ENCODE peak calls at places on chromosome 6, in seven cellular contexts. H, X, K, B, V, L and J are unnamed samples.

GRCh38 chr6:136113736-136114173 is 136.4 kb downstream of the MTFR2 start:
- DNase-seq in H (peak), X (peak), K (no peak), B (peak), V (no peak), L (peak), J (peak)

GRCh38 chr6:137751768-137752560 is 115.1 kb upstream of the TNFAIP3 start:
- DNase-seq in H (no peak), X (no peak), K (no peak), B (no peak), V (no peak), L (no peak), J (no peak)

GRCh38 chr6:150016324-150017185 is 8.8 kb downstream of the RAET1L start:
- DNase-seq in H (peak), X (peak), K (no peak), B (peak), V (peak), L (peak), J (peak)

GRCh38 chr6:25774120-25774730 is 19.7 kb downstream of the SLC17A4 start:
- DNase-seq in H (no peak), X (no peak), K (no peak), B (no peak), V (no peak), L (no peak), J (no peak)

GRCh38 chr6:146997062-146997461 is 207.2 kb upstream of the STXBP5 start:
- DNase-seq in H (no peak), X (peak), K (no peak), B (peak), V (no peak), L (peak), J (no peak)

GRCh38 chr6:151026021-151026663 is 160.6 kb downstream of the MTHFD1L start:
- DNase-seq in H (no peak), X (no peak), K (no peak), B (no peak), V (no peak), L (no peak), J (no peak)

GRCh38 chr6:121504227-121504626 is 68.8 kb downstream of the GJA1 start:
- DNase-seq in H (peak), X (peak), K (no peak), B (peak), V (no peak), L (peak), J (no peak)

GRCh38 chr6:41531591-41532582 is 14.3 kb upstream of the FOXP4 start:
- DNase-seq in H (peak), X (no peak), K (no peak), B (peak), V (peak), L (no peak), J (peak)

GRCh38 chr6:40996591-40997247 is 42.3 kb downstream of the UNC5CL start:
- DNase-seq in H (peak), X (no peak), K (no peak), B (peak), V (no peak), L (no peak), J (no peak)

GRCh38 chr6:5723905-5724691 is 282.6 kb downstream of the NRN1 start:
- DNase-seq in H (no peak), X (no peak), K (no peak), B (no peak), V (no peak), L (no peak), J (no peak)

GRCh38 chr6:170114187-170114945 is 176.5 kb downstream of the DLL1 start:
- DNase-seq in H (no peak), X (no peak), K (no peak), B (no peak), V (no peak), L (no peak), J (no peak)

GRCh38 chr6:147699637-147700036 is 191.1 kb downstream of the SAMD5 start:
- DNase-seq in H (peak), X (no peak), K (no peak), B (peak), V (no peak), L (no peak), J (peak)

GRCh38 chr6:43950206-43950605 is 177.0 kb downstream of the MRPL14 start:
- DNase-seq in H (no peak), X (no peak), K (no peak), B (no peak), V (no peak), L (no peak), J (no peak)

GRCh38 chr6:38974389-38975133 is 74.0 kb upstream of the GLP1R start:
- DNase-seq in H (no peak), X (no peak), K (no peak), B (peak), V (no peak), L (no peak), J (peak)

GRCh38 chr6:39885691-39886090 is 48.6 kb downstream of the MOCS1 start:
- DNase-seq in H (no peak), X (no peak), K (no peak), B (no peak), V (no peak), L (no peak), J (no peak)

GRCh38 chr6:126529605-126530004 is 189.7 kb downstream of the CENPW start:
- DNase-seq in H (no peak), X (no peak), K (no peak), B (no peak), V (no peak), L (no peak), J (no peak)

GRCh38 chr6:158047120-158047518 is 65.5 kb downstream of the SYNJ2 start:
- DNase-seq in H (no peak), X (no peak), K (no peak), B (no peak), V (peak), L (no peak), J (no peak)

GRCh38 chr6:10947966-10948365 is 61.1 kb downstream of the SYCP2L start:
- DNase-seq in H (no peak), X (no peak), K (no peak), B (no peak), V (no peak), L (no peak), J (no peak)

GRCh38 chr6:138107752-138108592 is 753 bp upstream of the PERP start:
- DNase-seq in H (no peak), X (no peak), K (no peak), B (no peak), V (peak), L (no peak), J (no peak)

GRCh38 chr6:118719351-118720124 is 68.1 kb upstream of the CEP85L start:
- DNase-seq in H (no peak), X (no peak), K (no peak), B (no peak), V (no peak), L (no peak), J (no peak)

GRCh38 chr6:48048460-48049146 is 62.4 kb downstream of the PTCHD4 start:
- DNase-seq in H (no peak), X (no peak), K (no peak), B (no peak), V (no peak), L (no peak), J (no peak)

GRCh38 chr6:12417191-12417590 is 127.0 kb downstream of the EDN1 start:
- DNase-seq in H (no peak), X (no peak), K (no peak), B (no peak), V (no peak), L (no peak), J (no peak)

GRCh38 chr6:143950874-143951273 is 57.2 kb downstream of the PLAGL1 start:
- DNase-seq in H (no peak), X (no peak), K (no peak), B (no peak), V (no peak), L (no peak), J (no peak)

GRCh38 chr6:41273699-41274098 is 12.8 kb downstream of the TREM1 start:
- DNase-seq in H (no peak), X (no peak), K (no peak), B (no peak), V (no peak), L (no peak), J (no peak)

GRCh38 chr6:163415620-163416379 is 1.3 kb downstream of the QKI start:
- DNase-seq in H (peak), X (no peak), K (no peak), B (peak), V (no peak), L (peak), J (no peak)

GRCh38 chr6:134546962-134547645 is 229.2 kb upstream of the SGK1 start:
- DNase-seq in H (no peak), X (no peak), K (no peak), B (no peak), V (no peak), L (no peak), J (no peak)

GRCh38 chr6:135784493-135784892 is 67.0 kb upstream of the PDE7B start:
- DNase-seq in H (no peak), X (no peak), K (no peak), B (no peak), V (no peak), L (no peak), J (no peak)

GRCh38 chr6:129859524-129859923 is 1.6 kb downstream of the TMEM244 start:
- DNase-seq in H (no peak), X (no peak), K (no peak), B (no peak), V (no peak), L (no peak), J (peak)

GRCh38 chr6:1381397-1382330 is 7.7 kb upstream of the FOXF2 start:
- DNase-seq in H (peak), X (no peak), K (no peak), B (peak), V (peak), L (no peak), J (no peak)

GRCh38 chr6:64815718-64816117 is 891.3 kb downstream of the EYS start:
- DNase-seq in H (no peak), X (no peak), K (no peak), B (peak), V (no peak), L (no peak), J (no peak)

GRCh38 chr6:117908246-117909107 is 1.4 kb downstream of the SLC35F1 start:
- DNase-seq in H (no peak), X (no peak), K (peak), B (no peak), V (no peak), L (no peak), J (no peak)

GRCh38 chr6:142369266-142369665 is 67.5 kb downstream of the ADGRG6 start:
- DNase-seq in H (no peak), X (no peak), K (no peak), B (no peak), V (no peak), L (no peak), J (no peak)

GRCh38 chr6:10413850-10414765 is 766 bp downstream of the TFAP2A start:
- DNase-seq in H (no peak), X (no peak), K (no peak), B (peak), V (no peak), L (peak), J (no peak)

GRCh38 chr6:81929828-81930227 is 177.3 kb upstream of the TENT5A start:
- DNase-seq in H (no peak), X (peak), K (no peak), B (peak), V (no peak), L (no peak), J (no peak)